ENCODE peak calls at places on chromosomes 5 and 9, in five cellular contexts. M is stimulated activated CD8-positive, alpha-beta memory T cell treated with anti-CD3 and anti-CD28 coated beads, Interleukin-7, amount 100 ng/mL, for 48 hours; L is hypothalamus; N is bronchial epithelial cell; T is astrocyte of the spinal cord. R is an unnamed sample.

GRCh38 chr5:74070766-74071165 is 444.8 kb downstream of the ARHGEF28 start:
- DNase-seq in M (no peak), L (no peak), N (no peak), T (no peak), R (no peak)

GRCh38 chr9:134127616-134128015 is 8.3 kb upstream of the WDR5 start:
- DNase-seq in M (no peak), L (no peak), N (no peak), T (no peak), R (no peak)

GRCh38 chr9:98045234-98046160 is 11.0 kb upstream of the NANS start:
- DNase-seq in M (peak), L (no peak), N (no peak), T (no peak), R (peak)

GRCh38 chr5:142906863-142907671 is 136.9 kb downstream of the ARHGAP26 start:
- DNase-seq in M (no peak), L (no peak), N (no peak), T (peak), R (no peak)

GRCh38 chr5:93583525-93583798 is 440 bp downstream of the NR2F1 start:
- DNase-seq in M (no peak), L (no peak), N (no peak), T (no peak), R (no peak)

GRCh38 chr5:173236531-173237501 is 1.8 kb upstream of the NKX2-5 start:
- DNase-seq in M (no peak), L (no peak), N (no peak), T (no peak), R (no peak)

GRCh38 chr5:180555168-180555921 is 36.0 kb downstream of the SCGB3A1 start:
- DNase-seq in M (no peak), L (no peak), N (peak), T (peak), R (no peak)

GRCh38 chr5:1765141-1765879 is 34.3 kb downstream of the MRPL36 start:
- DNase-seq in M (no peak), L (no peak), N (no peak), T (no peak), R (peak)

GRCh38 chr9:70470050-70471015 is 55.9 kb upstream of the KLF9 start:
- DNase-seq in M (no peak), L (no peak), N (no peak), T (no peak), R (no peak)

GRCh38 chr5:161058751-161059150 is 206.7 kb upstream of the ATP10B start:
- DNase-seq in M (no peak), L (no peak), N (no peak), T (peak), R (no peak)

GRCh38 chr9:108834959-108835696 is 20.7 kb downstream of the ACTL7B start:
- DNase-seq in M (no peak), L (no peak), N (peak), T (no peak), R (no peak)

GRCh38 chr5:73121109-73121443 is 701 bp downstream of the TMEM171 start:
- DNase-seq in M (no peak), L (no peak), N (peak), T (no peak), R (no peak)

GRCh38 chr5:53031695-53032096 is 42.5 kb downstream of the ITGA2 start:
- DNase-seq in M (no peak), L (no peak), N (peak), T (peak), R (no peak)

GRCh38 chr5:167296056-167296455 is 995.4 kb upstream of the WWC1 start:
- DNase-seq in M (no peak), L (no peak), N (no peak), T (peak), R (no peak)

GRCh38 chr9:107142896-107143603 is 140.0 kb upstream of the RAD23B start:
- DNase-seq in M (no peak), L (no peak), N (no peak), T (peak), R (no peak)

GRCh38 chr9:138111607-138112006 is 234.0 kb downstream of the CACNA1B start:
- DNase-seq in M (no peak), L (no peak), N (no peak), T (no peak), R (no peak)

GRCh38 chr9:96126321-96126881 is 175.6 kb downstream of the HSD17B3 start:
- DNase-seq in M (no peak), L (no peak), N (no peak), T (peak), R (no peak)

GRCh38 chr9:84886866-84887265 is 217.3 kb downstream of the NTRK2 start:
- DNase-seq in M (no peak), L (no peak), N (no peak), T (no peak), R (no peak)

GRCh38 chr9:134604834-134605233 is 36.8 kb upstream of the COL5A1 start:
- DNase-seq in M (no peak), L (no peak), N (no peak), T (no peak), R (no peak)

GRCh38 chr9:112120471-112120925 is 54.6 kb downstream of the SUSD1 start:
- DNase-seq in M (no peak), L (no peak), N (peak), T (no peak), R (no peak)

GRCh38 chr5:85614482-85614881 is 1003.3 kb upstream of the COX7C start:
- DNase-seq in M (no peak), L (no peak), N (peak), T (no peak), R (no peak)

GRCh38 chr5:78886650-78887230 is 98.4 kb downstream of the ARSB start:
- DNase-seq in M (no peak), L (no peak), N (peak), T (peak), R (no peak)

GRCh38 chr5:109759304-109759703 is 69.6 kb downstream of the MAN2A1 start:
- DNase-seq in M (no peak), L (no peak), N (peak), T (peak), R (no peak)

GRCh38 chr9:5518937-5519319 is 8.6 kb downstream of the PDCD1LG2 start:
- DNase-seq in M (peak), L (no peak), N (no peak), T (no peak), R (peak)

GRCh38 chr9:130195638-130196037 is 23.4 kb downstream of the NCS1 start:
- DNase-seq in M (no peak), L (no peak), N (no peak), T (no peak), R (no peak)

GRCh38 chr5:73759771-73760170 is 133.8 kb downstream of the ARHGEF28 start:
- DNase-seq in M (no peak), L (no peak), N (no peak), T (peak), R (no peak)

GRCh38 chr9:84435902-84436301 is 95.3 kb upstream of the SLC28A3 start:
- DNase-seq in M (no peak), L (no peak), N (no peak), T (no peak), R (no peak)

GRCh38 chr5:1757511-1757910 is 42.1 kb downstream of the MRPL36 start:
- DNase-seq in M (no peak), L (no peak), N (no peak), T (no peak), R (no peak)

GRCh38 chr9:1829719-1830118 is 185.4 kb upstream of the SMARCA2 start:
- DNase-seq in M (no peak), L (no peak), N (no peak), T (no peak), R (no peak)

GRCh38 chr9:69584746-69585145 is 87.4 kb downstream of the APBA1 start:
- DNase-seq in M (no peak), L (no peak), N (peak), T (no peak), R (no peak)

GRCh38 chr5:132237670-132238069 is 10.0 kb upstream of the P4HA2 start:
- DNase-seq in M (no peak), L (no peak), N (no peak), T (no peak), R (no peak)

R was measured in GM06990.